ENCODE peak calls at places on chromosomes 16 and 17, in four cellular contexts. Q is ascending aorta, T is brain microvascular endothelial cell, K is astrocyte. W is an unnamed sample. For H3K27me3, the result is how much of the 10 kb centered on the place peaks cover.

GRCh38 chr17:53472586-53472985 is 350.1 kb upstream of the KIF2B start:
- DNase-seq in Q (no peak), T (no peak), K (peak), W (no peak)

GRCh38 chr17:67150826-67151225 is 94.2 kb downstream of the HELZ start:
- DNase-seq in Q (no peak), T (no peak), K (no peak), W (no peak)

GRCh38 chr16:51875834-51876725 is 670.9 kb downstream of the TOX3 start:
- DNase-seq in Q (no peak), T (no peak), K (no peak), W (no peak)

GRCh38 chr17:74276561-74277009 is 2.6 kb downstream of the DNAI2 start:
- DNase-seq in Q (no peak), T (no peak), K (no peak), W (no peak)

GRCh38 chr16:55297062-55297909 is 26.7 kb upstream of the IRX6 start:
- DNase-seq in Q (no peak), T (no peak), K (peak), W (no peak)

GRCh38 chr17:66542183-66542966 is 240.0 kb downstream of the PRKCA start:
- DNase-seq in Q (no peak), T (peak), K (peak), W (no peak)

GRCh38 chr16:52474679-52475078 is 72.3 kb downstream of the TOX3 start:
- DNase-seq in Q (no peak), T (no peak), K (no peak), W (no peak)

GRCh38 chr16:57607676-57608461 is 20.6 kb upstream of the ADGRG1 start:
- DNase-seq in Q (no peak), T (no peak), K (no peak), W (no peak)

GRCh38 chr16:11497851-11498289 is 88.8 kb downstream of the LITAF start:
- DNase-seq in Q (no peak), T (peak), K (peak), W (peak)

GRCh38 chr17:66858182-66859083 is 23.5 kb downstream of the CACNG5 start:
- DNase-seq in Q (no peak), T (no peak), K (no peak), W (no peak)

GRCh38 chr17:1344521-1344920 is 55.5 kb downstream of the YWHAE start:
- DNase-seq in Q (no peak), T (no peak), K (no peak), W (no peak)

GRCh38 chr16:6335072-6335471 is 997.6 kb upstream of the RBFOX1 start:
- DNase-seq in Q (no peak), T (peak), K (no peak), W (no peak)

GRCh38 chr16:67013823-67014640 is 14.9 kb upstream of the CBFB start:
- DNase-seq in Q (no peak), T (peak), K (peak), W (peak)

GRCh38 chr17:83170571-83171260 is 91.3 kb downstream of the METRNL start:
- DNase-seq in Q (no peak), T (no peak), K (no peak), W (no peak)

GRCh38 chr17:78249074-78249835 is 17.8 kb downstream of the TMEM235 start:
- DNase-seq in Q (no peak), T (no peak), K (no peak), W (no peak)

GRCh38 chr17:979539-980405 is at the start of gene NXN:
- DNase-seq in Q (no peak), T (peak), K (peak), W (peak)

GRCh38 chr17:60627113-60627512 is 27.1 kb downstream of the PPM1D start:
- DNase-seq in Q (no peak), T (no peak), K (no peak), W (no peak)

GRCh38 chr17:27997522-27997921 is 45.0 kb upstream of the NLK start:
- DNase-seq in Q (no peak), T (no peak), K (no peak), W (no peak)

GRCh38 chr16:11004957-11005610 is 60.7 kb downstream of the CLEC16A start:
- DNase-seq in Q (no peak), T (no peak), K (peak), W (no peak)

GRCh38 chr16:71666928-71667707 is 41.1 kb downstream of the MARVELD3 start:
- DNase-seq in Q (no peak), T (no peak), K (no peak), W (no peak)

GRCh38 chr17:2232244-2232638 is 71.3 kb downstream of the SMG6 start:
- DNase-seq in Q (no peak), T (peak), K (peak), W (peak)

GRCh38 chr17:80328620-80329380 is 68.1 kb downstream of the RNF213 start:
- DNase-seq in Q (no peak), T (no peak), K (no peak), W (peak)

GRCh38 chr16:52597772-52598483 is 51.0 kb upstream of the TOX3 start:
- DNase-seq in Q (no peak), T (no peak), K (no peak), W (no peak)

GRCh38 chr16:15967655-15968315 is 18.4 kb downstream of the ABCC1 start:
- DNase-seq in Q (no peak), T (no peak), K (no peak), W (no peak)
- H3K4me3 ChIP-seq in Q (no peak), T (no peak), K (no peak), W (no peak)

GRCh38 chr17:46885415-46885814 is 34.0 kb downstream of the WNT9B start:
- DNase-seq in Q (no peak), T (no peak), K (no peak), W (no peak)
- H3K27me3 ChIP-seq in Q (under half), T (under half), K (under half), W (under half)

GRCh38 chr16:28930203-28930602 is 1.6 kb upstream of the CD19 start:
- DNase-seq in Q (no peak), T (no peak), K (no peak), W (no peak)
- H3K4me3 ChIP-seq in Q (no peak), T (no peak), K (no peak), W (no peak)

DNA sequence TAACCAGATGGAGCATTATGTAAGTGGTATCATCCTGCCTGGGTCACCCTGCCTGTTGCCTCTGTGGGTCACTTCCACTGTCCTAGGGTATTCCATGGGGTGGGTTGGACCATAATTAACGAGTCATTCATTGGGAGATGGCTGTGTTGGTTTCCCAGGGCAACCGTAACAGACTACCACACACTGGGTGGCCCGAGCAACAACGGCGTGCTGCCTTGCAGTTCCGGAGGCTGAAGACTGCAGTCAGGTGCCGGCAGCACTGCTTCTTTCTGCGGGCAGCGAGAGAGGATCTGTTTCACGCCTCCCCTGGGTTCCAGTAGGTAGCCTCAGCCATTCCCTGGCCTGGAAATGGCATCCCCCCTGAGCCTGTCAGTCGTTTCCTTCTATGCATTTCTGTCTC is 28.9 kb upstream of the CMIP start:
- DNase-seq in Q (no peak), T (no peak), K (no peak), W (no peak)
- H3K27me3 ChIP-seq in Q (under half), T (under half), K (under half), W (under half)